ENCODE peak calls at places on chromosomes 12 and 14, in four cellular contexts. One of them, this sample, is unnamed.

GRCh38 chr14:20564501-20564997 is 3.7 kb upstream of the RNASE9 start:
- DNase-seq in breast epithelium: no peak
- DNase-seq in GM12891: no peak
- DNase-seq in SK-N-MC: no peak
- DNase-seq in this sample: no peak

GRCh38 chr12:44377443-44378160 is 498.5 kb downstream of the NELL2 start:
- DNase-seq in breast epithelium: no peak
- DNase-seq in GM12891: no peak
- DNase-seq in SK-N-MC: no peak
- DNase-seq in this sample: no peak

GRCh38 chr12:49358548-49359141 is 8.6 kb upstream of the SPATS2 start:
- DNase-seq in breast epithelium: no peak
- DNase-seq in GM12891: peak; percentile 43
- DNase-seq in SK-N-MC: peak; percentile 78
- DNase-seq in this sample: no peak

GRCh38 chr12:24709201-24709600 is 239.7 kb downstream of the BCAT1 start:
- DNase-seq in breast epithelium: no peak
- DNase-seq in GM12891: no peak
- DNase-seq in SK-N-MC: no peak
- DNase-seq in this sample: no peak

GRCh38 chr14:25259470-25259869 is 209.5 kb upstream of the STXBP6 start:
- DNase-seq in breast epithelium: no peak
- DNase-seq in GM12891: no peak
- DNase-seq in SK-N-MC: no peak
- DNase-seq in this sample: no peak

GRCh38 chr14:23727566-23728335 is 91.6 kb downstream of the DHRS2 start:
- DNase-seq in breast epithelium: no peak
- DNase-seq in GM12891: peak; percentile 42
- DNase-seq in SK-N-MC: no peak
- DNase-seq in this sample: no peak

GRCh38 chr12:80156306-80156705 is 57.0 kb downstream of the OTOGL start:
- DNase-seq in breast epithelium: no peak
- DNase-seq in GM12891: no peak
- DNase-seq in SK-N-MC: no peak
- DNase-seq in this sample: no peak

GRCh38 chr14:54278087-54278486 is 118.7 kb upstream of the CDKN3 start:
- DNase-seq in breast epithelium: no peak
- DNase-seq in GM12891: no peak
- DNase-seq in SK-N-MC: no peak
- DNase-seq in this sample: no peak

GRCh38 chr12:100987552-100988277 is 193.1 kb downstream of the ANO4 start:
- DNase-seq in breast epithelium: no peak
- DNase-seq in GM12891: peak; percentile 42
- DNase-seq in SK-N-MC: no peak
- DNase-seq in this sample: peak; percentile 34

GRCh38 chr12:13713746-13714400 is 267.5 kb downstream of the GRIN2B start:
- DNase-seq in breast epithelium: no peak
- DNase-seq in GM12891: no peak
- DNase-seq in SK-N-MC: no peak
- DNase-seq in this sample: no peak

GRCh38 chr14:23539209-23539866 is 12.2 kb downstream of the ZFHX2 start:
- DNase-seq in breast epithelium: no peak
- DNase-seq in GM12891: peak; percentile 61
- DNase-seq in SK-N-MC: no peak
- DNase-seq in this sample: peak; percentile 60

GRCh38 chr14:96198430-96199133 is 6.1 kb upstream of the BDKRB2 start:
- DNase-seq in breast epithelium: no peak
- DNase-seq in GM12891: no peak
- DNase-seq in SK-N-MC: no peak
- DNase-seq in this sample: no peak

GRCh38 chr12:100128509-100128908 is 14.2 kb downstream of the BLTP3B start:
- DNase-seq in breast epithelium: peak; percentile 37
- DNase-seq in GM12891: no peak
- DNase-seq in SK-N-MC: peak; percentile 94
- DNase-seq in this sample: no peak

GRCh38 chr12:66903782-66904396 is 225.0 kb upstream of the GRIP1 start:
- DNase-seq in breast epithelium: no peak
- DNase-seq in GM12891: no peak
- DNase-seq in SK-N-MC: no peak
- DNase-seq in this sample: no peak

GRCh38 chr12:126668961-126669360 is 1598.0 kb upstream of the TMEM132C start:
- DNase-seq in breast epithelium: no peak
- DNase-seq in GM12891: no peak
- DNase-seq in SK-N-MC: no peak
- DNase-seq in this sample: no peak

GRCh38 chr12:109736552-109737108 is 23.0 kb downstream of the FAM222A start:
- DNase-seq in breast epithelium: no peak
- DNase-seq in GM12891: no peak
- DNase-seq in SK-N-MC: no peak
- DNase-seq in this sample: no peak

GRCh38 chr12:103802586-103802886 is 38.5 kb downstream of the NT5DC3 start:
- DNase-seq in breast epithelium: no peak
- DNase-seq in GM12891: no peak
- DNase-seq in SK-N-MC: no peak
- DNase-seq in this sample: no peak

GRCh38 chr12:80422549-80422948 is 21.5 kb upstream of the PTPRQ start:
- DNase-seq in breast epithelium: no peak
- DNase-seq in GM12891: no peak
- DNase-seq in SK-N-MC: peak; percentile 72
- DNase-seq in this sample: no peak

GRCh38 chr12:5633102-5633501 is 201.2 kb downstream of the NTF3 start:
- DNase-seq in breast epithelium: no peak
- DNase-seq in GM12891: no peak
- DNase-seq in SK-N-MC: no peak
- DNase-seq in this sample: no peak

GRCh38 chr12:96811083-96811482 is 96.0 kb upstream of the NEDD1 start:
- DNase-seq in breast epithelium: no peak
- DNase-seq in GM12891: no peak
- DNase-seq in SK-N-MC: no peak
- DNase-seq in this sample: no peak

GRCh38 chr12:4159851-4160250 is 113.7 kb upstream of the CCND2 start:
- DNase-seq in breast epithelium: no peak
- DNase-seq in GM12891: no peak
- DNase-seq in SK-N-MC: no peak
- DNase-seq in this sample: no peak

GRCh38 chr12:60535363-60535762 is 939.5 kb downstream of the SLC16A7 start:
- DNase-seq in breast epithelium: no peak
- DNase-seq in GM12891: no peak
- DNase-seq in SK-N-MC: peak; percentile 32
- DNase-seq in this sample: no peak

GRCh38 chr12:9649532-9649940 is 20.0 kb upstream of the CLEC2D start:
- DNase-seq in breast epithelium: no peak
- DNase-seq in GM12891: no peak
- DNase-seq in SK-N-MC: no peak
- DNase-seq in this sample: no peak
- TF ChIP-seq POLR2AphosphoS5 in breast epithelium: no peak
- TF ChIP-seq POLR2AphosphoS5 in GM12891: no peak
- TF ChIP-seq POLR2AphosphoS5 in SK-N-MC: no peak
- TF ChIP-seq POLR2AphosphoS5 in this sample: peak; percentile 65

GRCh38 chr12:131117438-131118245 is 163.9 kb downstream of the ADGRD1 start:
- DNase-seq in breast epithelium: no peak
- DNase-seq in GM12891: no peak
- DNase-seq in SK-N-MC: no peak
- DNase-seq in this sample: no peak
- TF ChIP-seq POLR2AphosphoS5 in breast epithelium: no peak
- TF ChIP-seq POLR2AphosphoS5 in GM12891: no peak
- TF ChIP-seq POLR2AphosphoS5 in SK-N-MC: no peak
- TF ChIP-seq POLR2AphosphoS5 in this sample: no peak

DNA sequence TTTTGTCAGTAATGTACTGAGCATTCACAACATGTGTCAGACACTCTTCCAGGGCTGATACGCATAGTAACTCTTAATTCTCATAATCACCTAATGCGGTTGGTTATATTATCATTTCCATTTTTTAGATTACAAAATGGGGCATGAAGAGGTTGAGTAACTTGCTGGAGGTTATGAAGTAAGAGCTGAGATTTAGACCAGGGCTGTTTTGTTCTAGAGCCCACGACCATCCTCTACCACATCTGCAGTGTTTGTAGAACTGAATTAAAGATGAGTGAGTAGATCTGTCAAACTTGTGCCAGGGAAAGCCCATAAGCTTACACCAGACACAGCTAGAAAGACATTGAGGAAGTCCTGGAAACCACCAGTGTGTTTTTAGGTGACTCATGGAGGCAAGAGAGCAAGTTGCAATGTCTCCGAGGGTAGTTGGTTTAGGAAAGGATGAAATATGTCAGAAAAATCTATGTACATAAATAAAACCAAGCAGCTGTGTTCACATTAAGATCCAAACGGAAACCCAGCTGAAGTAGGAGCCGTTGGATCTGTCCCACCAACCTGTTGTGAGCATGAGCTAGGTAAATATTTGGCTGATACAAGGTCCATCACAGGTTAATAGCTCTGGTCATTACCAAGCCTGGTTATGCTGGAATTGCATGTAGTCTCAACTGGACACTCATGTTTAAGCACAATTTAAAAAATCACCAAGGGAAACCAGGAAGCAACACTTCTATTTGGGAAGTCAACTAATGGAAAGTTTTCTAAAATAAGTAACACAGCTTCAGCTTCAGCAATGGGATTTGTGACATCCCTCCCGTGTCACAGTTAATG is 49.9 kb upstream of the PLEKHG3 start:
- DNase-seq in breast epithelium: no peak
- DNase-seq in GM12891: no peak
- DNase-seq in SK-N-MC: no peak
- DNase-seq in this sample: no peak
- TF ChIP-seq POLR2AphosphoS5 in breast epithelium: no peak
- TF ChIP-seq POLR2AphosphoS5 in GM12891: no peak
- TF ChIP-seq POLR2AphosphoS5 in SK-N-MC: no peak
- TF ChIP-seq POLR2AphosphoS5 in this sample: no peak

DNA sequence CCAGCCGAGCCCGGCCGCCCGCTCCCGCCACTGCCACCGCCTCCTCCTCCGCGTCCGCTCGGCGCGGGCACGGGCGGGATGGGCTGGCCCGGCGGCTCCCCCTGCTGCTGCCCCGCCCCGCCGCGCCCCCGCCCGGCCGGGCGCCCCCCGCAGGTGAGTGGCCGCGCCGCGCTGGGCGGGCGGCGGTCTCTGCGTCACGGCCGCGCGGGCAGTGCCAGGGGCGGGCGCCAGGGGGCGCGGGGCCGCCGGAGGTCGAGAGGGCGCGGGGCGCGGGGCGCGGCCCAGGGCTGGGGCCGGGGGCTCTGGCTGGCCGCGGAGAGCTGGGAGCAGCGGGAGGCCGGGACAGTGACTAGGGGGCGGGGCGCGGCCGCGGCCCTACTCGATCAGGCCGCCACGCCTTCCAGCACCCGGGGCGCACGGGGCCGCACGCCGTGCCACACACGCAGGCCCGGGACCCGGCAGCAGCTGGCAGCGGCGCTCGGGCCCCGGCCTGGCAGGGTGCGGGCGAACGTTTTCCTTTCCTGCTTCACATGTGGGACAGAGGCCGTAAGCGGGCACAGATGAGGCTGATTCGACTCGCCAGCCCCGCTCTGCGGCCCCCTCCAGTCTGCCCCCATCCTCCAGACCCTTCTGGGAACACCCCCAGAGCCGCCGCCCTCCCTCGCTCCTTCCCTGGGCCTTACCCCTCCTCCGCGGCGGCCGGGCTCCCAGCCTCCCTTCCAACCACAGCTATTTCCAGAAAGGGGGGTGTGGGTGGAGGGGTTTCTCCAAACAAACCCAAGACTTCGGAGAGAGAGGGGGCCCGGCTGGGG is 2.4 kb upstream of the TNS2 start:
- DNase-seq in breast epithelium: peak; percentile 80
- DNase-seq in GM12891: peak; percentile 81
- DNase-seq in SK-N-MC: no peak
- DNase-seq in this sample: peak; percentile 86
- TF ChIP-seq POLR2AphosphoS5 in breast epithelium: peak; percentile 66
- TF ChIP-seq POLR2AphosphoS5 in GM12891: no peak
- TF ChIP-seq POLR2AphosphoS5 in SK-N-MC: peak; percentile 47
- TF ChIP-seq POLR2AphosphoS5 in this sample: no peak

GRCh38 chr14:89041245-89041585 is 216.8 kb downstream of the TTC8 start:
- DNase-seq in breast epithelium: peak; percentile 70
- DNase-seq in GM12891: no peak
- DNase-seq in SK-N-MC: no peak
- DNase-seq in this sample: no peak

GRCh38 chr14:89037065-89037464 is 212.6 kb downstream of the TTC8 start:
- DNase-seq in breast epithelium: no peak
- DNase-seq in GM12891: no peak
- DNase-seq in SK-N-MC: no peak
- DNase-seq in this sample: no peak

GRCh38 chr14:89042021-89042420 is 217.6 kb downstream of the TTC8 start:
- DNase-seq in breast epithelium: no peak
- DNase-seq in GM12891: no peak
- DNase-seq in SK-N-MC: no peak
- DNase-seq in this sample: no peak

GRCh38 chr14:89040080-89040437 is 215.6 kb downstream of the TTC8 start:
- DNase-seq in breast epithelium: no peak
- DNase-seq in GM12891: peak; percentile 18
- DNase-seq in SK-N-MC: no peak
- DNase-seq in this sample: no peak

DNA sequence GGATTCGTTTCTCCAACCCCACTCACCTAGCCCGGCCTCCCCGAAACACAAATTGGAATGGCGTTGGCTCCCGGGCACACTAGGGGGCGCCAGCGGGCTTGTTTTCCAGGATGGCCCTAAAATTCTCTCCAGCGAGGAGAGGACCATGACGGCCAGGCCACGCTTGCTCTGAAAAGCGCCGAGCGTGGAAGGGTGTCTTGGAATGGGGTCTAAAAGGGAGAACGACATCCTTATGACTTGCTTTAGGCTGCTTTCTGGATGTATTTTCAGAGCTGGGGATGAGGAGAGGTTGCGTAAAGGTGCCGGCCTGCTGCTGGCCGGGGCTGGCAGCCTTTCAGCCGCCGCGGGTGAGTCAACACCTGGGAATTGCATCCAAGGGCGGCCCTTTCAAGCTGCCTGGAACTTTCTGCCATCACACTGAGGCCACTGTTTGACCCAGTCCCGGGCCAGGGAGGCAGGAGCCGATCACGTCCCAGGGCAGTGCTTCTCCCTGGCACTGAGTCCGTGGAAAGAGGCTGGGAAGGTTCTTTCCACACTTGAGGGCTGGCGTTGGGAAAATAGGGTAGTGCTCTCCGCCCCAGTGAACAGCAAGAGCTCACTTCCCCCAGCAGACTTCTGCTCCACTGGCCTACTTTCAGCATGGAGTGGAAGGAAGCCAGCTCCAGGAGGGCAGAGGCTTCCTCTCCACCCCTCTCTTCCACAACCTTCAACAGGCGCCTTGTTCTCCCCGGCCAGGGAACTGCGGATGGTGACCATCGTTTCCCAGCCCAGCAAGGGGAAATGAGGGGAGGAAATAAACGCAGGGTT is 216.2 kb downstream of the TTC8 start:
- DNase-seq in breast epithelium: peak; percentile 91
- DNase-seq in GM12891: peak; percentile 55
- DNase-seq in SK-N-MC: peak; percentile 20
- DNase-seq in this sample: peak; percentile 58
- TF ChIP-seq POLR2AphosphoS5 in breast epithelium: peak; percentile 74
- TF ChIP-seq POLR2AphosphoS5 in GM12891: no peak
- TF ChIP-seq POLR2AphosphoS5 in SK-N-MC: no peak
- TF ChIP-seq POLR2AphosphoS5 in this sample: no peak